ENCODE peak calls at places on chromosomes 2 and 18, in four cellular contexts. One of them, this sample, is unnamed.

GRCh38 chr2:88831071-88831791 is 139.8 kb downstream of the RPIA start:
- DNase-seq in GM13977: no peak
- DNase-seq in epithelial cell of esophagus: peak; percentile 55
- DNase-seq in Calu3: no peak
- DNase-seq in this sample: no peak

GRCh38 chr18:10166164-10166807 is 252.5 kb downstream of the VAPA start:
- DNase-seq in GM13977: no peak
- DNase-seq in epithelial cell of esophagus: no peak
- DNase-seq in Calu3: no peak
- DNase-seq in this sample: no peak

GRCh38 chr18:50938912-50939311 is 28.9 kb upstream of the ELAC1 start:
- DNase-seq in GM13977: no peak
- DNase-seq in epithelial cell of esophagus: no peak
- DNase-seq in Calu3: no peak
- DNase-seq in this sample: no peak

GRCh38 chr2:95265182-95265581 is 9.1 kb upstream of the PROM2 start:
- DNase-seq in GM13977: no peak
- DNase-seq in epithelial cell of esophagus: no peak
- DNase-seq in Calu3: no peak
- DNase-seq in this sample: no peak

GRCh38 chr2:197893403-197894177 is 89.2 kb downstream of the PLCL1 start:
- DNase-seq in GM13977: no peak
- DNase-seq in epithelial cell of esophagus: no peak
- DNase-seq in Calu3: no peak
- DNase-seq in this sample: no peak

GRCh38 chr2:134461511-134461910 is 207.6 kb downstream of the MGAT5 start:
- DNase-seq in GM13977: no peak
- DNase-seq in epithelial cell of esophagus: peak; percentile 50
- DNase-seq in Calu3: peak; percentile 9
- DNase-seq in this sample: no peak

GRCh38 chr2:166090346-166090745 is 37.5 kb downstream of the SCN1A start:
- DNase-seq in GM13977: no peak
- DNase-seq in epithelial cell of esophagus: no peak
- DNase-seq in Calu3: no peak
- DNase-seq in this sample: no peak

GRCh38 chr2:10255189-10256030 is 47.3 kb upstream of the HPCAL1 start:
- DNase-seq in GM13977: no peak
- DNase-seq in epithelial cell of esophagus: no peak
- DNase-seq in Calu3: no peak
- DNase-seq in this sample: no peak

GRCh38 chr2:184644685-184645084 is 46.4 kb downstream of the ZNF804A start:
- DNase-seq in GM13977: no peak
- DNase-seq in epithelial cell of esophagus: peak; percentile 34
- DNase-seq in Calu3: no peak
- DNase-seq in this sample: no peak

GRCh38 chr2:134284119-134284670 is 30.3 kb downstream of the MGAT5 start:
- DNase-seq in GM13977: no peak
- DNase-seq in epithelial cell of esophagus: no peak
- DNase-seq in Calu3: no peak
- DNase-seq in this sample: no peak

GRCh38 chr2:149921911-149922616 is 334.5 kb upstream of the MMADHC start:
- DNase-seq in GM13977: no peak
- DNase-seq in epithelial cell of esophagus: peak; percentile 80
- DNase-seq in Calu3: no peak
- DNase-seq in this sample: no peak

GRCh38 chr2:42922790-42923631 is 130.6 kb upstream of the HAAO start:
- DNase-seq in GM13977: no peak
- DNase-seq in epithelial cell of esophagus: peak; percentile 71
- DNase-seq in Calu3: no peak
- DNase-seq in this sample: no peak

GRCh38 chr2:197599285-197599965 is 76.0 kb downstream of the RFTN2 start:
- DNase-seq in GM13977: peak; percentile 61
- DNase-seq in epithelial cell of esophagus: peak; percentile 77
- DNase-seq in Calu3: peak; percentile 40
- DNase-seq in this sample: no peak

GRCh38 chr18:3261393-3262233 is at the start of gene MYL12B:
- DNase-seq in GM13977: peak; percentile 87
- DNase-seq in epithelial cell of esophagus: peak; percentile 83
- DNase-seq in Calu3: peak; percentile 89
- DNase-seq in this sample: peak; percentile 82

GRCh38 chr2:107174126-107174525 is 288.2 kb upstream of the ST6GAL2 start:
- DNase-seq in GM13977: no peak
- DNase-seq in epithelial cell of esophagus: no peak
- DNase-seq in Calu3: no peak
- DNase-seq in this sample: no peak

GRCh38 chr18:48336332-48336731 is 72.9 kb downstream of the ZBTB7C start:
- DNase-seq in GM13977: no peak
- DNase-seq in epithelial cell of esophagus: peak; percentile 42
- DNase-seq in Calu3: no peak
- DNase-seq in this sample: no peak

DNA sequence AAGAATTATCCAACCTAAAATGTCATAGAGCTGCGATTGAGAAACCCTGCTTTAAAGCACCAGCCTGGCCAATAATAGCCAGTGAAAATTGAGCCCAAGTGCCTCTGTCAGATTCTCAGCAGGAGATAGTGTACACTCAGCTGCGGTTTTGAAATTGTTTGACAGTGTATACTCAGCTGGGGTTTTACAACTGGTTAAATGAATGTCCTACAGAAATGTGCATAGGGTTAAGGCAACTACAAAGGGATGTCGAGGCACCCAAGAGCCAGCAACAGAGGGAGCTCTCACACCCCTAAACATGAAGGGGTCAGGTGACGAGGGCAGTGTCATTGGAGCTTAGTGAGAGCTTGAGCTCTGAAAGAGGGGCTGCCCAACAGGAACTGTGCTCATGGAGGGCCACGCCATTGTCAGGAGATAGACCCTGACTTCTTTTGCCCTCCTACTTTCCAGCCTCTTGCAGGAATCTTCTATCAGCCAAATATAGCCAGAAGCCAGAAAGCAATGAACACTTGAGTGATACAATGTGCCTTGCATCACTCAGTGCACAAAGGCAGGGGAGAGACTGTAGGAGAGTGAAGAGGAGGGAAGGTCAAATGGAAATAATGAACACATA is 15.1 kb downstream of the ACTG2 start:
- DNase-seq in GM13977: peak; percentile 73
- DNase-seq in epithelial cell of esophagus: peak; percentile 43
- DNase-seq in Calu3: peak; percentile 28
- DNase-seq in this sample: no peak
- TF ChIP-seq CTCF in GM13977: peak; percentile 68
- TF ChIP-seq CTCF in epithelial cell of esophagus: peak; percentile 21
- TF ChIP-seq CTCF in Calu3: no peak
- TF ChIP-seq CTCF in this sample: peak; percentile 35

DNA sequence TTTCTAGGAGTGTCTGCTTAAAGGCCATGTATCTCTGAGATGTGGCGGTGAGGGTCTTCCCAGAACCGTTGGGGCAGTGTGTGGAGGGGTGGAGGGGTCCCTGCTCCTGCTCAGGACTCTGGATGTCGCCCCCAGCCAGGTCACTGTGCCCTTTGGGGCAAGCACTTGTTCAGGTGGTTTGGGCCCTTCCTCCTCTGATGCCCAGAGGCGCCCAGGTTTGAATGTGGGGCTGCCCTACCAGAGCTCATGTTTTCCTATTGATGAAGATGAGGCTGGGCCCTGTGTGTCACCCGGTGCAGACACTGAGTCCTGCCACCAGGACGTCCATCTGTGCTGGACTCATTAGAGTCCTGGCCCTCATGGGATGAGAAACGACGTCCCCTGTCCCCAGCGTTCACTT is 14.3 kb upstream of the PER2 start:
- DNase-seq in GM13977: no peak
- DNase-seq in epithelial cell of esophagus: no peak
- DNase-seq in Calu3: no peak
- DNase-seq in this sample: no peak
- TF ChIP-seq CTCF in GM13977: no peak
- TF ChIP-seq CTCF in epithelial cell of esophagus: no peak
- TF ChIP-seq CTCF in Calu3: no peak
- TF ChIP-seq CTCF in this sample: no peak

DNA sequence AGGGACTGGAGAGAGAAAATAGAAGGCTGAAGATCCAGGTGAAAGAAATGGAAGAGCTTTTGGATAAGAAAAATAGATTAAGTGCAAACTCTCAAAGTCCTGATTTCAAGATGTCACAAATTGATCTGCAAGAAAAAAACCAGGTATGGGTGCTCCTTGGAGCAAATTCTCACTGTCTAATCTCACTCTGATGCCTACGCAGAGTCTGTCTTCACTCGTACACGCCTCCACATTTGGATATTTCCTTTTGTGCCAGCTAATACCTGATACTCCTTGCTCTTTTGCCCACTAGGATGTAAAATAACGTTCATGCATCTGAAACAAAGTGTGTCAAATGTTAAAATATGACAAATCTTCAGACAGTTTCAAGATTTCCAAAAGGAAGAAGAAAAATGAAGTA is 99.4 kb downstream of the CCDC102B start:
- DNase-seq in GM13977: no peak
- DNase-seq in epithelial cell of esophagus: no peak
- DNase-seq in Calu3: no peak
- DNase-seq in this sample: no peak
- TF ChIP-seq CTCF in GM13977: no peak
- TF ChIP-seq CTCF in epithelial cell of esophagus: no peak
- TF ChIP-seq CTCF in Calu3: no peak
- TF ChIP-seq CTCF in this sample: no peak

GRCh38 chr2:18169787-18170175 is 291.3 kb downstream of the KCNS3 start:
- DNase-seq in GM13977: no peak
- DNase-seq in epithelial cell of esophagus: peak; percentile 61
- DNase-seq in Calu3: no peak
- DNase-seq in this sample: no peak

GRCh38 chr2:18169121-18169786 is 290.8 kb downstream of the KCNS3 start:
- DNase-seq in GM13977: no peak
- DNase-seq in epithelial cell of esophagus: peak; percentile 57
- DNase-seq in Calu3: no peak
- DNase-seq in this sample: no peak

GRCh38 chr2:18167871-18168270 is 289.4 kb downstream of the KCNS3 start:
- DNase-seq in GM13977: no peak
- DNase-seq in epithelial cell of esophagus: peak; percentile 16
- DNase-seq in Calu3: no peak
- DNase-seq in this sample: no peak

GRCh38 chr2:18176679-18177215 is 298.3 kb downstream of the KCNS3 start:
- DNase-seq in GM13977: no peak
- DNase-seq in epithelial cell of esophagus: no peak
- DNase-seq in Calu3: no peak
- DNase-seq in this sample: no peak

GRCh38 chr2:18171191-18172139 is 293.0 kb downstream of the KCNS3 start:
- DNase-seq in GM13977: no peak
- DNase-seq in epithelial cell of esophagus: peak; percentile 67
- DNase-seq in Calu3: no peak
- DNase-seq in this sample: no peak
- TF ChIP-seq CTCF in GM13977: no peak
- TF ChIP-seq CTCF in epithelial cell of esophagus: no peak
- TF ChIP-seq CTCF in Calu3: no peak
- TF ChIP-seq CTCF in this sample: no peak

DNA sequence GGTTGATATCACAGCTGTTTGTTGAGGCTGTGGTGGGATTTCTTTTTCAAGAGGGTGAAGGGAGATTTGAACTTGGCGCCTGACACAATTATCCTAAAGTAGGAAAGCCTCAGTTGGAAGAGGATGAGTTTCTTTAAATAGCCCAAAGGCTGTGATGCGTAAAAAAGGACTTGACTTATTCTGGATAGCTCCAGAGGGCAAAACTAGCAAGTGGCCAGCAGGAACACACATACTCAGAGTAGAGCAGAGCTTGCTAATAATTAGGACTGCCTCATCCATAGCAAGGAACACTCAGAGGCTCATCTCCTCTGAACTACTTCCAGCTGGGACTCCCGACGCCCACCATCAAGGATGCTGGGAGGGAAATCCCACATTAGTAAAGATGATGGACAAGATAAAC is 74.0 kb downstream of the AFF3 start:
- DNase-seq in GM13977: no peak
- DNase-seq in epithelial cell of esophagus: no peak
- DNase-seq in Calu3: no peak
- DNase-seq in this sample: no peak
- TF ChIP-seq CTCF in GM13977: no peak
- TF ChIP-seq CTCF in epithelial cell of esophagus: no peak
- TF ChIP-seq CTCF in Calu3: no peak
- TF ChIP-seq CTCF in this sample: no peak

DNA sequence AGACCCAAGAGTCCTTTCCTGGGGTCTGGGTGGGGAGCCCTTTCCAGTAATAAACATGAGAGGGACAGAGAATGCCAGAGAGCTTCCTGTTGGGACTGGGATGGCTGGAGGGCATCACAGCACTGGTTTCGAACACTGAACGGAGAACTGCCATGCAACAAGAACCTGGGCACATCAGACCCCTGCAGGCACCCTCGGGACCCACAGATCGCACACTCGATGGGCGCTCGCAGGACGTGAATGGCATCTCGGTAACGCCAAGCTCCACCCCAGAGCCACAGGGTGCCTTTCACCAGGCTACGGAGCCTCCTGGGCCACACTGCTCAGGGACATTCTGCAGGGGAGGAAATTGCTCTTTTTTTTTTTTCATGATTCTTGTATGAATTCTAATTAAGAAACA is 25.1 kb downstream of the SLC66A2 start:
- DNase-seq in GM13977: no peak
- DNase-seq in epithelial cell of esophagus: no peak
- DNase-seq in Calu3: no peak
- DNase-seq in this sample: no peak
- TF ChIP-seq CTCF in GM13977: no peak
- TF ChIP-seq CTCF in epithelial cell of esophagus: no peak
- TF ChIP-seq CTCF in Calu3: no peak
- TF ChIP-seq CTCF in this sample: no peak

DNA sequence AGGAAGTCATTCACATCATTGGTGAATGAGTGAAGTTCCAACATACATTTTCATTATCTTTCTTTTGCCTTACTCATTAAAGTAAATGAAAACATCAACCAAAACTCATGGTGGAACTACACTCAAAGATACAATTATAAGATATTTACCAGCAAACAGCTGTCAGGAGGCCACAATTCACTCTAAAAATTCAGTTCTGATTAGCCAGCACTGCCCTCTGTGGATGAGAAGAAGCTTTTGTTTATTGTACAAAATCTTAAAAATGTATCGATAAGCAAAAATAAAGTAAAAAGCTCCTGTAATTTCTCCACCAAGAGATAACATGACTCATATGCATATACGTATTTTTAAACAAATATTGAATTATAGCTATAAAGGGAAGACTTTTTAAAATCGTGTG is 73.5 kb upstream of the RAPGEF4 start:
- DNase-seq in GM13977: no peak
- DNase-seq in epithelial cell of esophagus: no peak
- DNase-seq in Calu3: no peak
- DNase-seq in this sample: no peak
- TF ChIP-seq CTCF in GM13977: no peak
- TF ChIP-seq CTCF in epithelial cell of esophagus: no peak
- TF ChIP-seq CTCF in Calu3: no peak
- TF ChIP-seq CTCF in this sample: no peak

GRCh38 chr2:205323929-205324328 is 358.4 kb upstream of the NRP2 start:
- DNase-seq in GM13977: no peak
- DNase-seq in epithelial cell of esophagus: peak; percentile 43
- DNase-seq in Calu3: no peak
- DNase-seq in this sample: no peak
- TF ChIP-seq CTCF in GM13977: peak; percentile 43
- TF ChIP-seq CTCF in epithelial cell of esophagus: peak; percentile 63
- TF ChIP-seq CTCF in Calu3: no peak
- TF ChIP-seq CTCF in this sample: no peak

This sample was measured in D721Med.